ENCODE peak calls at places on chromosomes 13 and 19, in four cellular contexts. W, O, Q and R are unnamed samples.

GRCh38 chr19:46904114-46905060 is 43.6 kb downstream of the ARHGAP35 start:
- DNase-seq in W (no peak), O (peak), Q (no peak), R (no peak)

GRCh38 chr13:112689498-112690241 is at the start of gene ATP11A:
- DNase-seq in W (peak), O (peak), Q (peak), R (peak)

GRCh38 chr13:61275251-61275650 is 140.4 kb downstream of the PCDH20 start:
- DNase-seq in W (no peak), O (no peak), Q (no peak), R (no peak)

GRCh38 chr13:74128171-74128767 is 5.9 kb downstream of the KLF12 start:
- DNase-seq in W (no peak), O (peak), Q (no peak), R (no peak)

GRCh38 chr19:39119830-39120229 is 5.8 kb upstream of the PAK4 start:
- DNase-seq in W (no peak), O (no peak), Q (no peak), R (no peak)

GRCh38 chr19:37980419-37980975 is 73.5 kb downstream of the SIPA1L3 start:
- DNase-seq in W (no peak), O (no peak), Q (no peak), R (no peak)

GRCh38 chr13:97768134-97768533 is 185.3 kb upstream of the IPO5 start:
- DNase-seq in W (no peak), O (no peak), Q (no peak), R (no peak)

GRCh38 chr13:40758811-40759210 is 12.2 kb downstream of the MRPS31 start:
- DNase-seq in W (no peak), O (no peak), Q (peak), R (no peak)

GRCh38 chr19:15243236-15243957 is 11.1 kb upstream of the EPHX3 start:
- DNase-seq in W (no peak), O (no peak), Q (no peak), R (no peak)

GRCh38 chr13:113920606-113921306 is 53.1 kb downstream of the C13orf46 start:
- DNase-seq in W (peak), O (no peak), Q (no peak), R (no peak)

GRCh38 chr13:75366380-75367280 is 115.3 kb downstream of the TBC1D4 start:
- DNase-seq in W (no peak), O (peak), Q (no peak), R (no peak)
- H3K4me3 ChIP-seq in W (no peak), O (peak), Q (no peak), R (no peak)

DNA sequence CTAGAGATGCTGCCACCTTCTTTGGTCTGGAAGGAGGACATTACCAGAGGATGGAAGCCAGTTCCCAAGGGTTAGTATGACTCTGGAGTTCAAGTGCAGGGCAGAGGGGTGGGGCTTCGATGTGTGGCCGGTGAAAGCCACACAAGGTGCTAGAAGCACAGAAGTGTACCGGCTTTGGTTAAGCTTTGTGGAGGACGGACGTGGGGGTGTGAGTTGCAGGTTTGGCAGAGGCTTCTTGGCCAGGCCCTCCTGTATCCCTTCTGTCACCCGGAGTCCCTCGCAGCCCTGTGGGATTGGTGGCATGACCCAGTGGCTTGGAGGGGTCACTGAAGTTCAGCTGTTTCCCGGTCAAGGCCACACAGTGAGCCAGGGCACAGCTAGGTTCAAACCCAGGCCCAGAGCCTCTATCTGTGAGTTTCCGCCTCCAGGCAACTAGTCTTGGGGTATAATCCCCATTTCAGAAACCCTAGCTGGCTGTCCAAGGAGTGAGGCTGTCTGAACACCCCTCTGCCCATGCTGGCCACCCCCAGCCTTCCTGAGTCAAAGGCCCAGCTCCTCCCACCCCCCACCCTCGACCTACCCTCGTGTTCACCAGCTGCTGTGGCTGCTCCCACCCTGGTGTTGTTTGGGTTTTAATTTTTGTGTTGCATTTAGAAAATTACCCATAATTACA is 4.6 kb upstream of the SSBP4 start:
- DNase-seq in W (no peak), O (no peak), Q (no peak), R (no peak)
- H3K4me3 ChIP-seq in W (peak), O (peak), Q (no peak), R (peak)

DNA sequence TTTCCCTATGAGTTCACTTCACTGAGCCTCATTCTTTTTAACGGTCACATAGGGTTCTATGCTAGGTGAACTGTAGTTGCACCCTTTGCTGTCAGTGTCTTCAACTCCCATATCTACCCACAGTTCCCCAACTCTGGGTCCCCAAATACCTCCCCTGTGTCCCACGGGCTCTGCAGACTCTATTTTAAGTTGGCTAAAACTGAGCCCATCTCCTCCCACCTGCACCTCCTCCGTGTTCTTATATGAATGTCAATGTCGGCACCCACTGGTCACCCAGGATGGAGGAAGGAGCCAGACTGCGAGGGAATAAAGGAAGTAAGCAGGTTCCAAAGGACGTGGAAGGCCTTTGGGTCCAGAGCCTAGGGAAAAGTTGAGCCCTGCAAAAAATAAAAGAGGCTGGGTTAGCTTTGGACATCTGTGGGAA is 804 bp upstream of the PIN1 start:
- DNase-seq in W (no peak), O (no peak), Q (no peak), R (no peak)
- H3K4me3 ChIP-seq in W (peak), O (peak), Q (peak), R (peak)

DNA sequence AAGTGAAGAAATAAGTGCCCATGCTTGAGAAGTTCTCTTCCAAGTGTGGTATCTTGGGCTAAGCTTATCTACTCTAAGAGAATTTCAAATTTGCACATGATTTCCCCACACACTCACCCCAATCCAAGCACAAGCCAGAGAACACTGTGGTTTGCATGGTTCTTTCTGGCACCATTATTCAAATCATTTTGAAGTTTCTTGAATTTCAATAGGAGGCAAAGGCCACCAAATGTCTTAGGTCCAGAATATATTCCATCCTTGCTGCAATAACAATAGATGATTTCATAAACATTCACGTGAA is 359.7 kb downstream of the IRS2 start:
- DNase-seq in W (no peak), O (peak), Q (no peak), R (no peak)
- H3K4me3 ChIP-seq in W (no peak), O (no peak), Q (no peak), R (no peak)

GRCh38 chr13:18959996-18960395 is 221.6 kb downstream of the TUBA3C start:
- DNase-seq in W (no peak), O (no peak), Q (no peak), R (no peak)

GRCh38 chr13:18959229-18959628 is 222.4 kb downstream of the TUBA3C start:
- DNase-seq in W (no peak), O (no peak), Q (no peak), R (no peak)

GRCh38 chr13:18953139-18953930 is 228.3 kb downstream of the TUBA3C start:
- DNase-seq in W (no peak), O (no peak), Q (no peak), R (no peak)

GRCh38 chr13:18954254-18954653 is 227.4 kb downstream of the TUBA3C start:
- DNase-seq in W (no peak), O (no peak), Q (no peak), R (no peak)

GRCh38 chr13:18956473-18957078 is 225.0 kb downstream of the TUBA3C start:
- DNase-seq in W (no peak), O (no peak), Q (no peak), R (no peak)
- H3K4me3 ChIP-seq in W (no peak), O (no peak), Q (no peak), R (no peak)

GRCh38 chr19:11339254-11340098 is at the start of gene RAB3D:
- DNase-seq in W (peak), O (peak), Q (peak), R (peak)

GRCh38 chr19:11337080-11337479 is 2.4 kb downstream of the RAB3D start:
- DNase-seq in W (no peak), O (no peak), Q (no peak), R (no peak)

GRCh38 chr19:11335449-11336146 is 3.9 kb downstream of the RAB3D start:
- DNase-seq in W (no peak), O (no peak), Q (no peak), R (no peak)

GRCh38 chr19:11338569-11339253 is 746 bp downstream of the RAB3D start:
- DNase-seq in W (no peak), O (no peak), Q (no peak), R (no peak)

GRCh38 chr19:11338164-11338563 is 1.3 kb downstream of the RAB3D start:
- DNase-seq in W (no peak), O (no peak), Q (no peak), R (no peak)
- H3K4me3 ChIP-seq in W (no peak), O (peak), Q (no peak), R (no peak)

DNA sequence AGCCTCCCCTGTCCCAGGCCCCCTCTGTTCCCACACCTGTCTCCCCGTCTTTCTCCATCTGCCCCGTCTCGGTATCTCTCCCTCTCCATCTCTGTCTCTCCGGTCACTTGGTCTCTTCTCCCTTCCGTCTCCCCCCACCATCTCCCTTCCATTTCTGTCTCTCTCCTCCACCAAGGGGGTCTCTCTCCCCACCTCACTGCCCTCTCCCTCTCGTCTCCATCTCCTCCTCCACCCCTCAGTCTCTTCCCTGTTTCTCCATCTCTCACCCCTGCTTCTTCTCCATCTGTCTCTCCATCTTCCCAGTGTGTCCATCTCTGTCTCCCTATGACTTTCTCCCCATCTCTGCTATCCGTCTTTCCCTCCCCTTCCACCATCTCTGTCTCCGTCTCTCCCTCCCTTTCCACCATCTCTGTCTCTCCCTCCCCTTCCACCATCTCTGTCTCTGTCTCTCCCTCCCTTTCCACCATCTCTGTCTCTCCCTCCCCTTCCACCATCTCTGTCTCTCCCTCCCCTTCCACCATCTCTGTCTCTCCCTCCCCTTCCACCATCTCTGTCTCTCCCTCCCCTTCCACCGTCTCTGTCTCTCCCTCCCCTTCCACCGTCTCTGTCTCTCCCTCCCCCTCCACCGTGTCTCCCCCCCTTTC is 13.9 kb downstream of the ERFL start:
- DNase-seq in W (no peak), O (no peak), Q (no peak), R (no peak)
- H3K4me3 ChIP-seq in W (no peak), O (no peak), Q (no peak), R (no peak)

GRCh38 chr13:49258097-49258796 is 10.5 kb downstream of the CDADC1 start:
- DNase-seq in W (no peak), O (no peak), Q (no peak), R (no peak)
- H3K4me3 ChIP-seq in W (peak), O (no peak), Q (no peak), R (no peak)

GRCh38 chr19:3431760-3432397 is 48.4 kb downstream of the SMIM24 start:
- DNase-seq in W (no peak), O (no peak), Q (no peak), R (no peak)

GRCh38 chr19:3433313-3433712 is 47.0 kb downstream of the SMIM24 start:
- DNase-seq in W (no peak), O (no peak), Q (no peak), R (no peak)

GRCh38 chr19:3434630-3435553 is 45.4 kb downstream of the SMIM24 start:
- DNase-seq in W (peak), O (peak), Q (peak), R (peak)

DNA sequence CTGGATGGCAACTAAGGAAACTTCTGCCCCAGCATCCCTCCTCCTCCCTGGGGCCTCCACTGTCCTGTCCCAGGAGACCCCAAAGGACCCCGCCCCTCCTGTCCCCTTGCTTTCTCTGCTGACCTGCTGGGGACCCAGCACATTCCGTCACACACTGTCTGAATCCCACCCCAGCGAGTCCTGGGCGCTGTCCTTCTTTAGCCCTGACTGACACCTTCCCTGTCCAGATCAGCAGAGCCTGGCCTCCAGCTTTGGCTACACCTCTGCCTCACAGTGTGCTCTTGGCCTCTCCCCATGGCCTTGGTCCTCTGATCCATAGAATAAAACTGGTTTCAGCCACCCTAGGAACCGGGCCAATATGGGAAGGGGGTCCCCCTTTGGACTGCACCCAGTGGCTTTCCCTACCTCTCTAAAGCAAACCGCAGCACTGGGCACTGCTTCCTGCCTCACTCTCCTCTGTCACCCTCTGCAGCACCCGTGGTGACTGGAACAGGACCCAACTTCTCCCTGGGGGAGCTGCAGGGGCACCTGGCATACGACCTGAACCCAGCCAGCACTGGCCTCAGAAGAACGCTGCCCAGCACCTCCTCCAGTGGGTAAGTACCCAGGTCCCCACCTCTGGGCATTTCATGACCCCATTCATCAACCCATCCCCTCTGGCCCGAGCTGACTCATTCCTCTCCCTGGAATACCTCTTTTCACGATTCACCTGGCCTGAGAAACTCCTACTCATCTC is 46.4 kb downstream of the SMIM24 start:
- DNase-seq in W (no peak), O (no peak), Q (no peak), R (no peak)
- H3K4me3 ChIP-seq in W (no peak), O (no peak), Q (peak), R (no peak)